ENCODE peak calls at places on chromosomes 2 and 18, in eight cellular contexts. L is keratinocyte, B is fibroblast of the aortic adventitia, Q is dorsolateral prefrontal cortex, J is heart right ventricle, P is Calu3, I is GM12865, Z is BJ. A is an unnamed sample.

GRCh38 chr2:80028584-80028983 is 276.0 kb downstream of the LRRTM1 start:
- DNase-seq in Z (no peak), L (no peak), J (no peak), I (no peak), Q (no peak), P (no peak), B (no peak), A (no peak)

GRCh38 chr2:186503827-186504606 is 18.0 kb downstream of the ZC3H15 start:
- DNase-seq in Q (no peak), L (no peak), Z (no peak), B (peak; percentile 64), P (no peak), J (no peak), I (peak; percentile 18), A (no peak)

GRCh38 chr18:54822872-54823845 is 5.1 kb upstream of the RAB27B start:
- DNase-seq in Z (peak; percentile 94), P (peak; percentile 41), L (no peak), I (no peak), B (peak; percentile 94), Q (no peak), J (no peak), A (no peak)

GRCh38 chr2:211591456-211591855 is 947.1 kb downstream of the ERBB4 start:
- DNase-seq in I (no peak), Z (no peak), B (no peak), L (no peak), P (no peak), Q (no peak), J (no peak), A (no peak)

GRCh38 chr2:100900156-100900795 is 80.3 kb downstream of the NPAS2 start:
- DNase-seq in Q (no peak), P (no peak), B (no peak), I (no peak), L (no peak), Z (no peak), J (no peak), A (no peak)

GRCh38 chr18:39701071-39701783 is 2135.6 kb upstream of the CELF4 start:
- DNase-seq in B (no peak), Z (no peak), J (no peak), Q (no peak), I (no peak), L (no peak), P (no peak), A (no peak)

GRCh38 chr18:10560457-10561045 is 34.7 kb downstream of the NAPG start:
- DNase-seq in I (peak; percentile 83), L (peak; percentile 23), J (peak; percentile 76), P (peak; percentile 79), B (peak; percentile 83), Z (no peak), Q (peak; percentile 80), A (peak; percentile 26)

GRCh38 chr2:207184768-207185167 is 19.0 kb upstream of the KLF7 start:
- DNase-seq in I (no peak), J (no peak), B (no peak), P (no peak), Q (no peak), Z (no peak), L (no peak), A (no peak)

GRCh38 chr2:240287496-240288086 is 147.1 kb upstream of the OTOS start:
- DNase-seq in Z (no peak), B (no peak), I (no peak), Q (no peak), L (no peak), J (no peak), P (no peak), A (no peak)

GRCh38 chr2:127143851-127144782 is 37.2 kb upstream of the BIN1 start:
- DNase-seq in I (no peak), P (no peak), Q (peak; percentile 87), Z (no peak), J (no peak), L (no peak), B (peak; percentile 17), A (no peak)

GRCh38 chr2:184824597-184824996 is 226.3 kb downstream of the ZNF804A start:
- DNase-seq in B (no peak), Q (no peak), I (no peak), Z (no peak), P (no peak), J (no peak), L (no peak), A (no peak)

GRCh38 chr2:218691234-218691633 is 19.3 kb downstream of the STK36 start:
- DNase-seq in I (no peak), B (peak; percentile 82), J (no peak), L (no peak), Z (no peak), Q (no peak), P (no peak), A (no peak)

GRCh38 chr18:76765649-76766048 is 56.7 kb upstream of the ZNF236 start:
- DNase-seq in Q (no peak), P (no peak), J (no peak), L (no peak), B (no peak), Z (no peak), I (no peak), A (peak; percentile 66)

GRCh38 chr2:3705808-3706207 is 2.4 kb downstream of the DCDC2C start:
- DNase-seq in L (no peak), Q (no peak), J (no peak), Z (no peak), B (no peak), I (no peak), P (no peak), A (no peak)

GRCh38 chr2:160165095-160165494 is 35.0 kb downstream of the ITGB6 start:
- DNase-seq in J (no peak), I (no peak), Q (no peak), L (no peak), P (no peak), Z (no peak), B (no peak), A (no peak)

GRCh38 chr2:45260946-45261345 is 251.7 kb upstream of the SIX2 start:
- DNase-seq in J (no peak), I (no peak), L (no peak), Q (no peak), P (no peak), B (no peak), Z (no peak), A (no peak)

GRCh38 chr2:25379535-25379934 is 37.8 kb upstream of the DNMT3A start:
- DNase-seq in Z (no peak), P (no peak), I (no peak), B (no peak), L (no peak), J (no peak), Q (peak; percentile 9), A (no peak)

GRCh38 chr2:714005-714741 is 37.0 kb upstream of the TMEM18 start:
- DNase-seq in Q (peak; percentile 55), Z (no peak), L (no peak), I (peak; percentile 87), P (peak; percentile 49), B (peak; percentile 50), J (peak; percentile 33), A (no peak)

GRCh38 chr2:226860087-226860486 is 24.2 kb downstream of the RHBDD1 start:
- DNase-seq in Q (no peak), B (no peak), Z (no peak), P (no peak), I (no peak), J (no peak), L (no peak), A (no peak)

GRCh38 chr2:173048901-173049661 is 26.6 kb upstream of the MAP3K20 start:
- DNase-seq in J (peak; percentile 57), L (peak; percentile 96), Q (no peak), P (peak; percentile 83), B (peak; percentile 98), Z (peak; percentile 95), I (peak; percentile 38), A (no peak)

GRCh38 chr2:98376301-98376945 is 30.2 kb downstream of the CNGA3 start:
- DNase-seq in Z (no peak), P (no peak), L (no peak), B (no peak), I (no peak), Q (no peak), J (no peak), A (peak; percentile 91)

GRCh38 chr18:4017479-4017878 is 437.6 kb downstream of the DLGAP1 start:
- DNase-seq in Q (no peak), B (no peak), Z (no peak), L (no peak), P (peak; percentile 53), J (no peak), I (peak; percentile 61), A (no peak)
- TF ChIP-seq CTCF in Q (no peak), B (peak; percentile 40), Z (peak; percentile 22), L (no peak), P (no peak), J (no peak), I (peak; percentile 32), A (peak; percentile 24)

GRCh38 chr2:222038086-222038802 is 260.6 kb downstream of the PAX3 start:
- DNase-seq in I (no peak), Q (no peak), B (peak; percentile 3), J (no peak), L (no peak), P (no peak), Z (no peak), A (no peak)
- TF ChIP-seq CTCF in I (peak; percentile 1), Q (no peak), B (peak; percentile 25), J (no peak), L (peak; percentile 36), P (peak; percentile 39), Z (peak; percentile 50), A (peak; percentile 31)

GRCh38 chr2:238838786-238839327 is 9.0 kb upstream of the TWIST2 start:
- DNase-seq in P (no peak), L (no peak), J (no peak), I (no peak), Q (no peak), Z (no peak), B (no peak), A (no peak)

GRCh38 chr2:238843476-238843875 is 4.4 kb upstream of the TWIST2 start:
- DNase-seq in J (no peak), P (no peak), L (no peak), B (no peak), Z (no peak), Q (no peak), I (no peak), A (no peak)

GRCh38 chr2:238841542-238842181 is 6.2 kb upstream of the TWIST2 start:
- DNase-seq in Z (no peak), P (no peak), J (no peak), L (no peak), I (no peak), Q (no peak), B (no peak), A (no peak)

GRCh38 chr2:238835726-238836301 is 12.1 kb upstream of the TWIST2 start:
- DNase-seq in J (no peak), I (no peak), L (no peak), B (no peak), P (no peak), Q (no peak), Z (no peak), A (no peak)

GRCh38 chr2:238839428-238839827 is 8.5 kb upstream of the TWIST2 start:
- DNase-seq in L (no peak), Q (no peak), B (no peak), J (no peak), P (no peak), Z (no peak), I (no peak), A (no peak)
- TF ChIP-seq CTCF in L (no peak), Q (no peak), B (no peak), J (no peak), P (no peak), Z (no peak), I (no peak), A (no peak)

DNA sequence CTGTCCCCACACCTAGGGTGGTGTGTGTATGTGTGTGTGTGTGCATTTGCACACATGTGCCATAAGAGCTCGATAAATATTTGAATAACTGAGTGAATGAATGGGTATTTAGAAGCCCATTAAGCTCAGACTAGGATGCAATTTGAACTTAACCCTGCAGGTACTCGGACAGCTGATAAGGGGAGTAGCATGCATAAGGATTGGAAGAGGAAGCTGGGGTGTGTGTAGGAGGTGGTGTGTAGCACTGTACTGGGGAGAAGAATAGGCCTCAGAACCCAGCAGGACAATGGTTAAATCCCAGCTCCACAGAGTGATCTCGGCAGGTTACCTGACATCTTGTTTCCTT is 1.8 kb upstream of the KCNF1 start:
- DNase-seq in J (no peak), B (no peak), I (no peak), L (no peak), Q (no peak), P (no peak), Z (no peak), A (no peak)
- TF ChIP-seq CTCF in J (no peak), B (no peak), I (no peak), L (no peak), Q (no peak), P (no peak), Z (no peak), A (no peak)